ENCODE peak calls at places on chromosomes 12 and 14, in six cellular contexts. T, Z, O, V, N and P are unnamed samples.

GRCh38 chr14:105227346-105227745 is 21.0 kb upstream of the BTBD6 start:
- DNase-seq in T (no peak), N (no peak), V (no peak), Z (no peak), O (no peak), P (no peak)

GRCh38 chr12:110647669-110648068 is 33.7 kb downstream of the TCTN1 start:
- DNase-seq in Z (no peak), T (no peak), O (peak; percentile 29), N (no peak), V (no peak), P (no peak)

GRCh38 chr12:68675098-68675842 is 11.5 kb upstream of the NUP107 start:
- DNase-seq in V (no peak), O (peak; percentile 64), Z (no peak), T (peak; percentile 40), N (no peak), P (peak; percentile 52)

GRCh38 chr12:65308001-65308400 is 29.5 kb downstream of the MSRB3 start:
- DNase-seq in T (no peak), Z (no peak), N (no peak), O (no peak), V (no peak), P (no peak)

GRCh38 chr14:88962356-88962755 is 137.9 kb downstream of the TTC8 start:
- DNase-seq in V (no peak), N (no peak), Z (no peak), O (no peak), T (no peak), P (no peak)

GRCh38 chr12:52530366-52530765 is 10.2 kb upstream of the KRT5 start:
- DNase-seq in O (no peak), N (no peak), T (no peak), Z (no peak), V (no peak), P (no peak)

GRCh38 chr12:124493809-124494750 is 73.3 kb downstream of the NCOR2 start:
- DNase-seq in N (no peak), Z (no peak), V (no peak), O (peak; percentile 51), T (no peak), P (no peak)

GRCh38 chr12:75260316-75260715 is 50.7 kb upstream of the KCNC2 start:
- DNase-seq in V (no peak), O (no peak), T (no peak), Z (peak; percentile 45), N (no peak), P (no peak)

GRCh38 chr14:105078294-105078693 is 13.1 kb upstream of the GPR132 start:
- DNase-seq in N (no peak), O (no peak), T (no peak), Z (no peak), V (no peak), P (no peak)

DNA sequence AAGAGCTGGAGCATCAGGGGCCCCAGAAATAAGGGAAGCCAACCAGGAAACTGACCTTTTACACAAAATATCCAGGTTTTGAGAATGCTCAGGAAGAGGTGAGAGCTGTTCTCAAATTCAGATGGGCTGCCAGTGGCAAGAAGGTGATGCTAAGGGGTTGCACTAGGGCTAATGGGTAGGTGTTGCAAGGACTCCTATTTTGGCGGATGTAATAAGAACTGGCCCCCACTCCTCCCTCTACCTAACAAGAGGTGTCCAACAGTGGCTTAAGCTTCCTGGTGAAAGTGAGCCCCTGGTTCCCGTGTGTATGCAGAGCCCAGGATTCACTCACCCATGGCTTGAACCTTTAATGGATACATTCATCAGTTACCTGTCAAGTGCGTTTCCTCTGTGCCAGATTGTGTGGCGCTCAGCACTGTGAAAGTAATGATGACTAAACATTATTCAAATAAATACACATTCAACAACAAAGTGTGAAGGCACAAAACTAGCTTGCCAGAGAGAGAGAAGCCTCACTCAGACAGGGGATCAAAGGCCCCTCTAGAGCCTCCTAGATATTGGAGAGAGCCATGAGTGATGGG is 705 bp upstream of the CHGA start:
- DNase-seq in V (no peak), T (no peak), N (no peak), Z (no peak), O (no peak), P (no peak)
- H3K27me3 ChIP-seq in V (no peaks in the 10 kb centered on the region), T (peaks cover 7% of the 10 kb centered on the region), N (no peaks in the 10 kb centered on the region), Z (peaks cover 73% of the 10 kb centered on the region), O (peaks cover 23% of the 10 kb centered on the region), P (no peaks in the 10 kb centered on the region)

GRCh38 chr12:57225680-57226190 is 3.8 kb upstream of the SHMT2 start:
- DNase-seq in V (no peak), T (no peak), N (no peak), O (no peak), Z (no peak), P (no peak)

GRCh38 chr12:57224278-57224972 is 5.1 kb upstream of the SHMT2 start:
- DNase-seq in O (no peak), T (no peak), V (no peak), N (no peak), Z (no peak), P (peak; percentile 33)

GRCh38 chr12:57227315-57228115 is 2.0 kb upstream of the SHMT2 start:
- DNase-seq in V (no peak), O (no peak), N (no peak), T (no peak), Z (no peak), P (no peak)

GRCh38 chr12:57224973-57225679 is 4.4 kb upstream of the SHMT2 start:
- DNase-seq in N (no peak), T (peak; percentile 47), Z (no peak), V (no peak), O (peak; percentile 69), P (peak; percentile 65)

GRCh38 chr12:57226588-57227314 is 2.8 kb upstream of the SHMT2 start:
- DNase-seq in T (no peak), N (no peak), O (no peak), V (no peak), Z (no peak), P (peak; percentile 57)
- H3K27me3 ChIP-seq in T (peaks cover 46% of the 10 kb centered on the region), N (peaks cover 3% of the 10 kb centered on the region), O (peaks cover 56% of the 10 kb centered on the region), V (peaks cover 19% of the 10 kb centered on the region), Z (no peaks in the 10 kb centered on the region), P (peaks cover 9% of the 10 kb centered on the region)

GRCh38 chr14:21729703-21730212 is 56.1 kb upstream of the OR4E1 start:
- DNase-seq in T (no peak), V (no peak), O (no peak), Z (no peak), N (no peak), P (no peak)
- H3K27me3 ChIP-seq in T (no peaks in the 10 kb centered on the region), V (no peaks in the 10 kb centered on the region), O (no peaks in the 10 kb centered on the region), Z (peaks cover 8% of the 10 kb centered on the region), N (no peaks in the 10 kb centered on the region), P (no peaks in the 10 kb centered on the region)

DNA sequence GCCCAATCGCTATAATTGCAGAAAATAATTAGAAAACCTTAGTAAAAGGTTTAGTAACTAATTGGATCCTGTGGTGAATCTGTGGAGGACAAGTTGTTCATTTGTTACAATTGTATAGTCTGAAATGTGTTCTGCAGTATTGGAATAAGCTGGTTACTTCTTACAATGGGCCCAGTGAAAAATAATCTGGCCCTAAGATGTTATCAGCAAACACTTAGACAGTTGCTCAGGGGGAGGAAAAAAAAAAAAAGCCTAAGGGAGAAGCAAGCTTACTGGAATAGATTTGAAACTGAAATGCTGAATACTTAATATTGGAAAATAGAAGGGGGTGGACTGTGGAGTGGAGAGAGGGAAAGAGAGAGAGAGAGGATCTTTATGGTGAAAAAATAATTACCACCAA is 4.0 kb downstream of the FOXG1 start:
- DNase-seq in T (no peak), V (no peak), N (no peak), Z (no peak), O (no peak), P (no peak)
- H3K27me3 ChIP-seq in T (peaks cover 17% of the 10 kb centered on the region), V (peaks cover 44% of the 10 kb centered on the region), N (no peaks in the 10 kb centered on the region), Z (peaks cover 80% of the 10 kb centered on the region), O (peaks cover 96% of the 10 kb centered on the region), P (peaks cover 16% of the 10 kb centered on the region)

GRCh38 chr12:89356069-89356665 is 3.9 kb upstream of the DUSP6 start:
- DNase-seq in V (no peak), O (no peak), T (no peak), N (no peak), Z (no peak), P (no peak)

GRCh38 chr12:89355243-89356068 is 3.2 kb upstream of the DUSP6 start:
- DNase-seq in T (no peak), O (no peak), N (no peak), V (no peak), Z (peak; percentile 24), P (peak; percentile 11)

GRCh38 chr12:89359615-89360014 is 7.3 kb upstream of the DUSP6 start:
- DNase-seq in T (no peak), O (no peak), N (no peak), V (no peak), Z (no peak), P (no peak)

GRCh38 chr12:89357297-89357730 is 5.0 kb upstream of the DUSP6 start:
- DNase-seq in O (no peak), T (no peak), Z (no peak), V (no peak), N (no peak), P (no peak)

DNA sequence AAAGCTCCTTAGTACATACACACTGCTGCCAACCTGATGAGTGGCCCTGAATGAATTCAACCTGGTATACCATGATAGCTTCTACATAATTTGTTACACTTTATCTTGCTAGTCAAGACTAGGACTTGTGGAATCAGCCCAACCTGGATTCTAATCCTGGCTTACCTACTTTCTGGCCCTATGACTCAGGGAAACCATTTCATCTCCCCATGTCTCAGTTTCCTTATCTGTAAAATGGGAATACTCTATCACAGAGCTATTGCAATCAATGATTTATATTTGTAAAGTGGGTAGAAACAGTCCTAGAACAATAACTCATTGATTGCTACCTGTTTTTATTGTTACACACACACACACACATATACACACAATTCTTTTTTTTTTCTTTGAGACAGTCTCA is 6.5 kb upstream of the DUSP6 start:
- DNase-seq in T (no peak), O (no peak), Z (no peak), N (no peak), V (no peak), P (no peak)
- H3K27me3 ChIP-seq in T (no peaks in the 10 kb centered on the region), O (no peaks in the 10 kb centered on the region), Z (no peaks in the 10 kb centered on the region), N (no peaks in the 10 kb centered on the region), V (no peaks in the 10 kb centered on the region), P (no peaks in the 10 kb centered on the region)